ENCODE peak calls at places on chromosomes 5 and 9, in ten cellular contexts. One of them, this sample, is unnamed.

GRCh38 chr5:156361451-156362109 is 34.6 kb downstream of the SGCD start:
- DNase-seq in A549: no peak
- DNase-seq in nephron progenitor cell: no peak
- DNase-seq in glutamatergic neuron: no peak
- DNase-seq in fibroblast of the aortic adventitia: peak
- DNase-seq in fibroblast of pulmonary artery: no peak
- DNase-seq in HL-60: no peak
- DNase-seq in PC-3: no peak
- DNase-seq in GM10248: no peak
- DNase-seq in omental fat pad: no peak
- DNase-seq in this sample: no peak

GRCh38 chr9:71944754-71945409 is 33.4 kb downstream of the C9orf85 start:
- DNase-seq in A549: no peak
- DNase-seq in nephron progenitor cell: no peak
- DNase-seq in glutamatergic neuron: no peak
- DNase-seq in fibroblast of the aortic adventitia: no peak
- DNase-seq in fibroblast of pulmonary artery: no peak
- DNase-seq in HL-60: no peak
- DNase-seq in PC-3: peak
- DNase-seq in GM10248: no peak
- DNase-seq in omental fat pad: no peak
- DNase-seq in this sample: no peak

GRCh38 chr5:51632794-51633193 is 249.5 kb downstream of the ISL1 start:
- DNase-seq in A549: no peak
- DNase-seq in nephron progenitor cell: no peak
- DNase-seq in glutamatergic neuron: no peak
- DNase-seq in fibroblast of the aortic adventitia: peak
- DNase-seq in fibroblast of pulmonary artery: peak
- DNase-seq in HL-60: no peak
- DNase-seq in PC-3: peak
- DNase-seq in GM10248: no peak
- DNase-seq in omental fat pad: no peak
- DNase-seq in this sample: no peak

GRCh38 chr9:136511670-136512592 is 29.1 kb upstream of the SEC16A start:
- DNase-seq in A549: no peak
- DNase-seq in nephron progenitor cell: no peak
- DNase-seq in glutamatergic neuron: no peak
- DNase-seq in fibroblast of the aortic adventitia: no peak
- DNase-seq in fibroblast of pulmonary artery: peak
- DNase-seq in HL-60: no peak
- DNase-seq in PC-3: no peak
- DNase-seq in GM10248: no peak
- DNase-seq in omental fat pad: no peak
- DNase-seq in this sample: no peak

GRCh38 chr9:116286287-116286686 is 132.7 kb downstream of the PAPPA start:
- DNase-seq in A549: no peak
- DNase-seq in nephron progenitor cell: peak
- DNase-seq in glutamatergic neuron: no peak
- DNase-seq in fibroblast of the aortic adventitia: peak
- DNase-seq in fibroblast of pulmonary artery: no peak
- DNase-seq in HL-60: no peak
- DNase-seq in PC-3: no peak
- DNase-seq in GM10248: no peak
- DNase-seq in omental fat pad: no peak
- DNase-seq in this sample: no peak

GRCh38 chr9:2469681-2470141 is 151.9 kb upstream of the VLDLR start:
- DNase-seq in A549: no peak
- DNase-seq in nephron progenitor cell: peak
- DNase-seq in glutamatergic neuron: peak
- DNase-seq in fibroblast of the aortic adventitia: peak
- DNase-seq in fibroblast of pulmonary artery: peak
- DNase-seq in HL-60: peak
- DNase-seq in PC-3: peak
- DNase-seq in GM10248: peak
- DNase-seq in omental fat pad: no peak
- DNase-seq in this sample: peak

GRCh38 chr5:73186976-73187375 is 14.0 kb downstream of the TMEM174 start:
- DNase-seq in A549: no peak
- DNase-seq in nephron progenitor cell: no peak
- DNase-seq in glutamatergic neuron: no peak
- DNase-seq in fibroblast of the aortic adventitia: no peak
- DNase-seq in fibroblast of pulmonary artery: no peak
- DNase-seq in HL-60: no peak
- DNase-seq in PC-3: no peak
- DNase-seq in GM10248: no peak
- DNase-seq in omental fat pad: no peak
- DNase-seq in this sample: no peak

GRCh38 chr5:132225165-132226032 is 2.3 kb downstream of the P4HA2 start:
- DNase-seq in A549: no peak
- DNase-seq in nephron progenitor cell: no peak
- DNase-seq in glutamatergic neuron: no peak
- DNase-seq in fibroblast of the aortic adventitia: peak
- DNase-seq in fibroblast of pulmonary artery: peak
- DNase-seq in HL-60: no peak
- DNase-seq in PC-3: peak
- DNase-seq in GM10248: no peak
- DNase-seq in omental fat pad: peak
- DNase-seq in this sample: peak

GRCh38 chr9:127105805-127106492 is 16.5 kb downstream of the ANGPTL2 start:
- DNase-seq in A549: no peak
- DNase-seq in nephron progenitor cell: no peak
- DNase-seq in glutamatergic neuron: no peak
- DNase-seq in fibroblast of the aortic adventitia: no peak
- DNase-seq in fibroblast of pulmonary artery: no peak
- DNase-seq in HL-60: no peak
- DNase-seq in PC-3: no peak
- DNase-seq in GM10248: no peak
- DNase-seq in omental fat pad: no peak
- DNase-seq in this sample: no peak

GRCh38 chr9:89657765-89658164 is 53.0 kb downstream of the GADD45G start:
- DNase-seq in A549: no peak
- DNase-seq in nephron progenitor cell: no peak
- DNase-seq in glutamatergic neuron: no peak
- DNase-seq in fibroblast of the aortic adventitia: no peak
- DNase-seq in fibroblast of pulmonary artery: no peak
- DNase-seq in HL-60: no peak
- DNase-seq in PC-3: no peak
- DNase-seq in GM10248: peak
- DNase-seq in omental fat pad: no peak
- DNase-seq in this sample: no peak

GRCh38 chr5:166436857-166437256 is 1854.6 kb upstream of the WWC1 start:
- DNase-seq in A549: no peak
- DNase-seq in nephron progenitor cell: no peak
- DNase-seq in glutamatergic neuron: no peak
- DNase-seq in fibroblast of the aortic adventitia: no peak
- DNase-seq in fibroblast of pulmonary artery: peak
- DNase-seq in HL-60: no peak
- DNase-seq in PC-3: peak
- DNase-seq in GM10248: no peak
- DNase-seq in omental fat pad: no peak
- DNase-seq in this sample: no peak
- TF ChIP-seq CTCF in A549: no peak
- TF ChIP-seq CTCF in nephron progenitor cell: no peak
- TF ChIP-seq CTCF in glutamatergic neuron: no peak
- TF ChIP-seq CTCF in fibroblast of the aortic adventitia: no peak
- TF ChIP-seq CTCF in fibroblast of pulmonary artery: no peak
- TF ChIP-seq CTCF in HL-60: no peak
- TF ChIP-seq CTCF in PC-3: no peak
- TF ChIP-seq CTCF in GM10248: no peak
- TF ChIP-seq CTCF in omental fat pad: no peak
- TF ChIP-seq CTCF in this sample: no peak

DNA sequence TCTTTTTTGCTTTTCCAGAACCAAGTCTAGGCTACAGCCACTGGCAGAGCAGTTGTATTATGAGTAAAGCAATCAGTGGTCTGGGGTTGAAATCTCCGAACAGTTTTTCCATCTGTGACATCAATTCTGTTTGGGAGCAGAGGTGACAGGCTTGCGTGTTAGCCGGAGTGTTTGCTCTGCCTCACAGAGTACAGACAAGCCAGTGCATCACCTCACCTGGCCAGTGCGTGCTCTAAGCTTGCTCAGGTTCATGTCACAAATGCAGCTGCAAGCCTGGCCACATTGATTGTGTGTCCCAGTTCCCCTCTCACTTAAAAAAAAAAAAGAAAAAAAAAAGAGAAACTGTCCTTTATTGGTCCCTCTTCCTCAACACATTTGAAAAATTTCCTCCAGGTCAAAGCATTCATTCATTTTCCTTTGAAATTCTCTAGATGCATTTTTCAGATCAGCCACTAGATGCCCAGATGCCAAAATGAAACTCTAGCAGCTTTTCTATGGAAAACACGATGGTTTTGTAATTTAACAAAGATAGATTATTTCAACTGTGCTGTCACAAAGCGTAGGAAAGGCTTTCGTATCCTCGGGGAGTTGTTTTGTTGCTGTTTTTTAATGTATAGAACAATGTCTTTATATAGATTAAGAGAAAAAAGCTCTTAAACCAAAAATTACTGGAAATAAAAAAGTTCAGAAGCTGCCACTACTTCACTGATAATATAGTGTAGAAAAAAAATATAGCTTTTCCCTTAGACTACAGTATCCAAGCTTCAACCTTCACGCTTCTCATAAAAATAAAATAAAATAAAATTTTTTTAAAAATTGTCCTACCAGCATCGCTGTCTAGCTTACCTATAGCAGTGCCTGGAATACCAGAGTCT is 585.5 kb downstream of the TLE1 start:
- DNase-seq in A549: no peak
- DNase-seq in nephron progenitor cell: no peak
- DNase-seq in glutamatergic neuron: no peak
- DNase-seq in fibroblast of the aortic adventitia: peak
- DNase-seq in fibroblast of pulmonary artery: no peak
- DNase-seq in HL-60: no peak
- DNase-seq in PC-3: peak
- DNase-seq in GM10248: no peak
- DNase-seq in omental fat pad: no peak
- DNase-seq in this sample: no peak
- TF ChIP-seq CTCF in A549: peak
- TF ChIP-seq CTCF in nephron progenitor cell: peak
- TF ChIP-seq CTCF in glutamatergic neuron: peak
- TF ChIP-seq CTCF in fibroblast of the aortic adventitia: peak
- TF ChIP-seq CTCF in fibroblast of pulmonary artery: peak
- TF ChIP-seq CTCF in HL-60: peak
- TF ChIP-seq CTCF in PC-3: peak
- TF ChIP-seq CTCF in GM10248: no peak
- TF ChIP-seq CTCF in omental fat pad: no peak
- TF ChIP-seq CTCF in this sample: peak

GRCh38 chr9:31840702-31841101 is 543.7 kb upstream of the ACO1 start:
- DNase-seq in A549: no peak
- DNase-seq in nephron progenitor cell: no peak
- DNase-seq in glutamatergic neuron: no peak
- DNase-seq in fibroblast of the aortic adventitia: no peak
- DNase-seq in fibroblast of pulmonary artery: no peak
- DNase-seq in HL-60: no peak
- DNase-seq in PC-3: no peak
- DNase-seq in GM10248: no peak
- DNase-seq in omental fat pad: no peak
- DNase-seq in this sample: no peak

GRCh38 chr9:31837211-31837610 is 547.2 kb upstream of the ACO1 start:
- DNase-seq in A549: no peak
- DNase-seq in nephron progenitor cell: no peak
- DNase-seq in glutamatergic neuron: no peak
- DNase-seq in fibroblast of the aortic adventitia: no peak
- DNase-seq in fibroblast of pulmonary artery: no peak
- DNase-seq in HL-60: no peak
- DNase-seq in PC-3: no peak
- DNase-seq in GM10248: no peak
- DNase-seq in omental fat pad: no peak
- DNase-seq in this sample: no peak

DNA sequence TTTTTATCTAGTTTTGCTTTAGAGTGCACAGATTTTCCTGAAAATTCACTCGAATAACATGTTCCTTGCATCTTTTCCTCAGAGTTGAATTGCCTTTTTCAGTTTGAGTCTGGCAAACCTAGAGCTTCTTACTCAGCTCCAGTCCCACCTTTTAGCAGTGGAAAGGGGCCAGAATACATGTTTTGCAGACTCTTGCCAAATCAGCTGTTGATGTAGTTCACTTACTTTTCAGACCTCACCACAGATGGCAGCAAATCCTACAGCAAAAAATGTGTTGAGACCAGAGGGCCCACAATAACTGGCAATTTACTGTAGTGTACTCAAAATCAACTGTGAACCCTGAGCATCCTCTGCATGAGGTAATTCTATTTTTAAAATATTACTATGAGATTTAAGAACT is 545.2 kb upstream of the ACO1 start:
- DNase-seq in A549: no peak
- DNase-seq in nephron progenitor cell: no peak
- DNase-seq in glutamatergic neuron: no peak
- DNase-seq in fibroblast of the aortic adventitia: no peak
- DNase-seq in fibroblast of pulmonary artery: peak
- DNase-seq in HL-60: no peak
- DNase-seq in PC-3: peak
- DNase-seq in GM10248: no peak
- DNase-seq in omental fat pad: no peak
- DNase-seq in this sample: no peak
- TF ChIP-seq CTCF in A549: no peak
- TF ChIP-seq CTCF in nephron progenitor cell: no peak
- TF ChIP-seq CTCF in glutamatergic neuron: no peak
- TF ChIP-seq CTCF in fibroblast of the aortic adventitia: no peak
- TF ChIP-seq CTCF in fibroblast of pulmonary artery: no peak
- TF ChIP-seq CTCF in HL-60: no peak
- TF ChIP-seq CTCF in PC-3: peak
- TF ChIP-seq CTCF in GM10248: no peak
- TF ChIP-seq CTCF in omental fat pad: no peak
- TF ChIP-seq CTCF in this sample: peak

GRCh38 chr5:59367791-59368394 is 525.6 kb downstream of the PDE4D start:
- DNase-seq in A549: no peak
- DNase-seq in nephron progenitor cell: peak
- DNase-seq in glutamatergic neuron: peak
- DNase-seq in fibroblast of the aortic adventitia: peak
- DNase-seq in fibroblast of pulmonary artery: peak
- DNase-seq in HL-60: peak
- DNase-seq in PC-3: peak
- DNase-seq in GM10248: peak
- DNase-seq in omental fat pad: no peak
- DNase-seq in this sample: peak

GRCh38 chr5:59361454-59361853 is 532.1 kb downstream of the PDE4D start:
- DNase-seq in A549: no peak
- DNase-seq in nephron progenitor cell: no peak
- DNase-seq in glutamatergic neuron: no peak
- DNase-seq in fibroblast of the aortic adventitia: no peak
- DNase-seq in fibroblast of pulmonary artery: no peak
- DNase-seq in HL-60: peak
- DNase-seq in PC-3: peak
- DNase-seq in GM10248: no peak
- DNase-seq in omental fat pad: no peak
- DNase-seq in this sample: no peak

GRCh38 chr5:59371525-59372138 is 521.9 kb downstream of the PDE4D start:
- DNase-seq in A549: no peak
- DNase-seq in nephron progenitor cell: no peak
- DNase-seq in glutamatergic neuron: no peak
- DNase-seq in fibroblast of the aortic adventitia: no peak
- DNase-seq in fibroblast of pulmonary artery: no peak
- DNase-seq in HL-60: no peak
- DNase-seq in PC-3: no peak
- DNase-seq in GM10248: no peak
- DNase-seq in omental fat pad: no peak
- DNase-seq in this sample: no peak

GRCh38 chr5:59368951-59369350 is 524.6 kb downstream of the PDE4D start:
- DNase-seq in A549: no peak
- DNase-seq in nephron progenitor cell: no peak
- DNase-seq in glutamatergic neuron: no peak
- DNase-seq in fibroblast of the aortic adventitia: no peak
- DNase-seq in fibroblast of pulmonary artery: no peak
- DNase-seq in HL-60: no peak
- DNase-seq in PC-3: no peak
- DNase-seq in GM10248: no peak
- DNase-seq in omental fat pad: no peak
- DNase-seq in this sample: no peak

GRCh38 chr5:59366784-59367183 is 526.7 kb downstream of the PDE4D start:
- DNase-seq in A549: no peak
- DNase-seq in nephron progenitor cell: no peak
- DNase-seq in glutamatergic neuron: no peak
- DNase-seq in fibroblast of the aortic adventitia: no peak
- DNase-seq in fibroblast of pulmonary artery: no peak
- DNase-seq in HL-60: no peak
- DNase-seq in PC-3: no peak
- DNase-seq in GM10248: no peak
- DNase-seq in omental fat pad: no peak
- DNase-seq in this sample: no peak
- TF ChIP-seq CTCF in A549: no peak
- TF ChIP-seq CTCF in nephron progenitor cell: no peak
- TF ChIP-seq CTCF in glutamatergic neuron: no peak
- TF ChIP-seq CTCF in fibroblast of the aortic adventitia: no peak
- TF ChIP-seq CTCF in fibroblast of pulmonary artery: no peak
- TF ChIP-seq CTCF in HL-60: no peak
- TF ChIP-seq CTCF in PC-3: no peak
- TF ChIP-seq CTCF in GM10248: no peak
- TF ChIP-seq CTCF in omental fat pad: no peak
- TF ChIP-seq CTCF in this sample: no peak